ENCODE peak calls at places on chromosomes 12 and 14, in four cellular contexts. C is NCI-H526, H is suprapubic skin, M is COLO829. Q is an unnamed sample.

GRCh38 chr14:37583358-37584210 is 11.5 kb downstream of the FOXA1 start:
- DNase-seq in H (no peak), M (no peak), C (peak), Q (no peak)

GRCh38 chr12:57518176-57518919 is 2.0 kb downstream of the DDIT3 start:
- DNase-seq in M (no peak), C (no peak), H (no peak), Q (no peak)

GRCh38 chr12:94879542-94879941 is 124.0 kb downstream of the NDUFA12 start:
- DNase-seq in H (no peak), C (no peak), M (no peak), Q (no peak)

GRCh38 chr12:53049582-53050318 is at the start of gene TNS2:
- DNase-seq in C (no peak), H (peak), M (no peak), Q (peak)

GRCh38 chr14:50489851-50490250 is 42.5 kb downstream of the MAP4K5 start:
- DNase-seq in C (no peak), M (no peak), H (no peak), Q (no peak)

GRCh38 chr12:78385541-78385940 is 479.0 kb upstream of the SYT1 start:
- DNase-seq in M (peak), C (no peak), H (no peak), Q (no peak)

GRCh38 chr12:93244514-93245077 is 133.1 kb upstream of the NUDT4 start:
- DNase-seq in M (no peak), H (no peak), C (no peak), Q (no peak)

GRCh38 chr12:51788876-51789275 is 59.6 kb downstream of the FIGNL2 start:
- DNase-seq in M (no peak), H (no peak), C (peak), Q (no peak)

GRCh38 chr12:56127485-56127887 is 581 bp upstream of the ESYT1 start:
- DNase-seq in C (no peak), H (no peak), M (no peak), Q (no peak)

GRCh38 chr14:64541971-64542838 is 1.7 kb downstream of the HSPA2 start:
- DNase-seq in H (no peak), C (no peak), M (no peak), Q (no peak)

GRCh38 chr14:22882529-22883190 is 362 bp upstream of the REM2 start:
- DNase-seq in C (peak), H (no peak), M (no peak), Q (no peak)

GRCh38 chr14:69038449-69039286 is 59.6 kb upstream of the ACTN1 start:
- DNase-seq in H (no peak), M (no peak), C (no peak), Q (no peak)

GRCh38 chr12:22042981-22043669 is 2.9 kb upstream of the CMAS start:
- DNase-seq in H (no peak), M (no peak), C (no peak), Q (no peak)

GRCh38 chr12:79360269-79360668 is 330.5 kb downstream of the PAWR start:
- DNase-seq in M (no peak), C (no peak), H (no peak), Q (no peak)

GRCh38 chr14:75259510-75259855 is 19.1 kb upstream of the FOS start:
- DNase-seq in H (no peak), M (no peak), C (no peak), Q (no peak)

GRCh38 chr12:47905313-47905730 is 528 bp upstream of the VDR start:
- DNase-seq in C (peak), H (no peak), M (no peak), Q (no peak)

GRCh38 chr12:38159092-38159551 is 157.5 kb upstream of the ALG10B start:
- DNase-seq in H (no peak), M (no peak), C (no peak), Q (no peak)

GRCh38 chr14:39912192-39913100 is 480.2 kb upstream of the FBXO33 start:
- DNase-seq in M (no peak), H (no peak), C (no peak), Q (no peak)

GRCh38 chr12:52878507-52879393 is 26.1 kb downstream of the KRT8 start:
- DNase-seq in H (no peak), M (no peak), C (peak), Q (no peak)

GRCh38 chr14:105059917-105060565 is 5.2 kb downstream of the GPR132 start:
- DNase-seq in M (no peak), C (no peak), H (no peak), Q (no peak)

GRCh38 chr12:33828326-33828725 is 194.0 kb upstream of the ALG10 start:
- DNase-seq in C (no peak), H (no peak), M (no peak), Q (no peak)

GRCh38 chr12:131085125-131085815 is 131.6 kb downstream of the ADGRD1 start:
- DNase-seq in H (peak), C (no peak), M (no peak), Q (peak)

GRCh38 chr14:93520053-93520607 is 89.4 kb downstream of the UNC79 start:
- DNase-seq in C (no peak), H (no peak), M (no peak), Q (no peak)

GRCh38 chr14:105500726-105501101 is 9.7 kb downstream of the TEDC1 start:
- DNase-seq in M (no peak), H (no peak), C (no peak), Q (no peak)

GRCh38 chr12:111984820-111985219 is 28.1 kb downstream of the TMEM116 start:
- DNase-seq in H (no peak), C (no peak), M (no peak), Q (no peak)

GRCh38 chr12:52155048-52155868 is 36.6 kb downstream of the KRT80 start:
- DNase-seq in H (no peak), M (no peak), C (peak), Q (no peak)

GRCh38 chr12:95460105-95460504 is 13.8 kb upstream of the METAP2 start:
- DNase-seq in C (no peak), H (no peak), M (no peak), Q (no peak)

GRCh38 chr14:68519788-68520187 is 273.1 kb downstream of the ZFP36L1 start:
- DNase-seq in C (no peak), H (no peak), M (no peak), Q (no peak)

GRCh38 chr12:109087250-109087649 is 6.0 kb downstream of the ALKBH2 start:
- DNase-seq in C (no peak), M (no peak), H (no peak), Q (no peak)

GRCh38 chr12:68981536-68981935 is 48.6 kb upstream of the CPM start:
- DNase-seq in C (no peak), H (no peak), M (no peak), Q (no peak)

GRCh38 chr14:104562606-104563005 is 17.0 kb upstream of the C14orf180 start:
- DNase-seq in M (no peak), H (no peak), C (no peak), Q (no peak)

GRCh38 chr14:21503376-21503775 is 7.8 kb downstream of the METTL3 start:
- DNase-seq in M (no peak), C (no peak), H (no peak), Q (no peak)

GRCh38 chr12:56326533-56326932 is 7.3 kb downstream of the PAN2 start:
- DNase-seq in C (no peak), H (no peak), M (no peak), Q (no peak)

GRCh38 chr12:115320451-115320850 is 636.5 kb upstream of the TBX3 start:
- DNase-seq in M (peak), H (no peak), C (no peak), Q (no peak)

Q was measured in cardiac septum.